ENCODE peak calls at places on chromosomes 7 and 10, in ten cellular contexts. One of them, this sample, is unnamed.
A peak's percentile ranks its signal among the peaks of the same experiment; 100 is the strongest.

GRCh38 chr10:87694011-87694794 is 34.5 kb downstream of the PAPSS2 start:
- DNase-seq in left lung: no peak
- DNase-seq in fibroblast of lung: no peak
- DNase-seq in tibial nerve: no peak
- DNase-seq in left ventricle myocardium inferior: no peak
- DNase-seq in sigmoid colon: no peak
- DNase-seq in caudate nucleus: no peak
- DNase-seq in spleen: no peak
- DNase-seq in GM23248: no peak
- DNase-seq in CD4-positive, alpha-beta T cell: no peak
- DNase-seq in this sample: no peak

GRCh38 chr10:76543655-76544054 is 1094.0 kb downstream of the KCNMA1 start:
- DNase-seq in left lung: no peak
- DNase-seq in fibroblast of lung: peak; percentile 24
- DNase-seq in tibial nerve: no peak
- DNase-seq in left ventricle myocardium inferior: no peak
- DNase-seq in sigmoid colon: peak; percentile 61
- DNase-seq in caudate nucleus: no peak
- DNase-seq in spleen: no peak
- DNase-seq in GM23248: peak; percentile 64
- DNase-seq in CD4-positive, alpha-beta T cell: no peak
- DNase-seq in this sample: no peak

GRCh38 chr7:149741629-149742028 is 31.8 kb downstream of the ZNF467 start:
- DNase-seq in left lung: no peak
- DNase-seq in fibroblast of lung: no peak
- DNase-seq in tibial nerve: no peak
- DNase-seq in left ventricle myocardium inferior: no peak
- DNase-seq in sigmoid colon: no peak
- DNase-seq in caudate nucleus: no peak
- DNase-seq in spleen: peak; percentile 68
- DNase-seq in GM23248: peak; percentile 61
- DNase-seq in CD4-positive, alpha-beta T cell: no peak
- DNase-seq in this sample: no peak

GRCh38 chr7:98879198-98879988 is 1.1 kb downstream of the TRRAP start:
- DNase-seq in left lung: no peak
- DNase-seq in fibroblast of lung: no peak
- DNase-seq in tibial nerve: no peak
- DNase-seq in left ventricle myocardium inferior: no peak
- DNase-seq in sigmoid colon: no peak
- DNase-seq in caudate nucleus: no peak
- DNase-seq in spleen: peak; percentile 85
- DNase-seq in GM23248: peak; percentile 65
- DNase-seq in CD4-positive, alpha-beta T cell: peak; percentile 53
- DNase-seq in this sample: peak; percentile 72

GRCh38 chr10:127740596-127740995 is 3.6 kb downstream of the FOXI2 start:
- DNase-seq in left lung: no peak
- DNase-seq in fibroblast of lung: no peak
- DNase-seq in tibial nerve: no peak
- DNase-seq in left ventricle myocardium inferior: no peak
- DNase-seq in sigmoid colon: no peak
- DNase-seq in caudate nucleus: no peak
- DNase-seq in spleen: no peak
- DNase-seq in GM23248: peak; percentile 3
- DNase-seq in CD4-positive, alpha-beta T cell: no peak
- DNase-seq in this sample: no peak

GRCh38 chr7:34759477-34760125 is 101.6 kb downstream of the NPSR1 start:
- DNase-seq in left lung: no peak
- DNase-seq in fibroblast of lung: peak; percentile 54
- DNase-seq in tibial nerve: no peak
- DNase-seq in left ventricle myocardium inferior: no peak
- DNase-seq in sigmoid colon: no peak
- DNase-seq in caudate nucleus: no peak
- DNase-seq in spleen: no peak
- DNase-seq in GM23248: peak; percentile 58
- DNase-seq in CD4-positive, alpha-beta T cell: no peak
- DNase-seq in this sample: peak; percentile 61

GRCh38 chr10:7937315-7937945 is 117.1 kb upstream of the GATA3 start:
- DNase-seq in left lung: no peak
- DNase-seq in fibroblast of lung: no peak
- DNase-seq in tibial nerve: no peak
- DNase-seq in left ventricle myocardium inferior: no peak
- DNase-seq in sigmoid colon: no peak
- DNase-seq in caudate nucleus: no peak
- DNase-seq in spleen: no peak
- DNase-seq in GM23248: no peak
- DNase-seq in CD4-positive, alpha-beta T cell: no peak
- DNase-seq in this sample: no peak

GRCh38 chr7:116169060-116169459 is 41.3 kb upstream of the TES start:
- DNase-seq in left lung: no peak
- DNase-seq in fibroblast of lung: peak; percentile 53
- DNase-seq in tibial nerve: no peak
- DNase-seq in left ventricle myocardium inferior: no peak
- DNase-seq in sigmoid colon: no peak
- DNase-seq in caudate nucleus: no peak
- DNase-seq in spleen: no peak
- DNase-seq in GM23248: peak; percentile 74
- DNase-seq in CD4-positive, alpha-beta T cell: no peak
- DNase-seq in this sample: peak; percentile 92

GRCh38 chr7:14936530-14936929 is 34.0 kb upstream of the DGKB start:
- DNase-seq in left lung: peak; percentile 30
- DNase-seq in fibroblast of lung: peak; percentile 30
- DNase-seq in tibial nerve: no peak
- DNase-seq in left ventricle myocardium inferior: no peak
- DNase-seq in sigmoid colon: peak; percentile 68
- DNase-seq in caudate nucleus: no peak
- DNase-seq in spleen: no peak
- DNase-seq in GM23248: peak; percentile 71
- DNase-seq in CD4-positive, alpha-beta T cell: no peak
- DNase-seq in this sample: no peak

GRCh38 chr7:99730992-99731391 is 4.0 kb downstream of the CYP3A7 start:
- DNase-seq in left lung: no peak
- DNase-seq in fibroblast of lung: no peak
- DNase-seq in tibial nerve: no peak
- DNase-seq in left ventricle myocardium inferior: no peak
- DNase-seq in sigmoid colon: no peak
- DNase-seq in caudate nucleus: no peak
- DNase-seq in spleen: no peak
- DNase-seq in GM23248: no peak
- DNase-seq in CD4-positive, alpha-beta T cell: no peak
- DNase-seq in this sample: no peak

GRCh38 chr10:73095479-73096021 is 1.1 kb downstream of the P4HA1 start:
- DNase-seq in left lung: no peak
- DNase-seq in fibroblast of lung: peak; percentile 87
- DNase-seq in tibial nerve: peak; percentile 35
- DNase-seq in left ventricle myocardium inferior: peak; percentile 42
- DNase-seq in sigmoid colon: peak; percentile 80
- DNase-seq in caudate nucleus: no peak
- DNase-seq in spleen: no peak
- DNase-seq in GM23248: peak; percentile 87
- DNase-seq in CD4-positive, alpha-beta T cell: no peak
- DNase-seq in this sample: peak; percentile 49
- H3K27ac ChIP-seq in left lung: peak overlapping the region; percentile 98
- H3K27ac ChIP-seq in fibroblast of lung: peak overlapping the region; percentile 67
- H3K27ac ChIP-seq in tibial nerve: peak overlapping the region; percentile 99
- H3K27ac ChIP-seq in left ventricle myocardium inferior: peak overlapping the region; percentile 95
- H3K27ac ChIP-seq in sigmoid colon: peak overlapping the region; percentile 94
- H3K27ac ChIP-seq in caudate nucleus: peak overlapping the region; percentile 99
- H3K27ac ChIP-seq in spleen: peak overlapping the region; percentile 95
- H3K27ac ChIP-seq in GM23248: peak overlapping the region; percentile 97
- H3K27ac ChIP-seq in CD4-positive, alpha-beta T cell: peak overlapping the region; percentile 89
- H3K27ac ChIP-seq in this sample: peak overlapping the region; percentile 84

GRCh38 chr10:43387678-43388032 is 16.2 kb downstream of the FXYD4 start:
- DNase-seq in left lung: no peak
- DNase-seq in fibroblast of lung: no peak
- DNase-seq in tibial nerve: no peak
- DNase-seq in left ventricle myocardium inferior: no peak
- DNase-seq in sigmoid colon: peak; percentile 59
- DNase-seq in caudate nucleus: no peak
- DNase-seq in spleen: peak; percentile 57
- DNase-seq in GM23248: no peak
- DNase-seq in CD4-positive, alpha-beta T cell: no peak
- DNase-seq in this sample: no peak

GRCh38 chr10:43385412-43386004 is 14.1 kb downstream of the FXYD4 start:
- DNase-seq in left lung: no peak
- DNase-seq in fibroblast of lung: no peak
- DNase-seq in tibial nerve: no peak
- DNase-seq in left ventricle myocardium inferior: no peak
- DNase-seq in sigmoid colon: peak; percentile 24
- DNase-seq in caudate nucleus: no peak
- DNase-seq in spleen: peak; percentile 4
- DNase-seq in GM23248: no peak
- DNase-seq in CD4-positive, alpha-beta T cell: no peak
- DNase-seq in this sample: no peak

GRCh38 chr10:43384252-43385221 is 13.1 kb downstream of the FXYD4 start:
- DNase-seq in left lung: no peak
- DNase-seq in fibroblast of lung: no peak
- DNase-seq in tibial nerve: no peak
- DNase-seq in left ventricle myocardium inferior: peak; percentile 11
- DNase-seq in sigmoid colon: peak; percentile 58
- DNase-seq in caudate nucleus: no peak
- DNase-seq in spleen: peak; percentile 64
- DNase-seq in GM23248: no peak
- DNase-seq in CD4-positive, alpha-beta T cell: no peak
- DNase-seq in this sample: no peak

GRCh38 chr10:43386981-43387677 is 15.7 kb downstream of the FXYD4 start:
- DNase-seq in left lung: no peak
- DNase-seq in fibroblast of lung: no peak
- DNase-seq in tibial nerve: no peak
- DNase-seq in left ventricle myocardium inferior: no peak
- DNase-seq in sigmoid colon: peak; percentile 60
- DNase-seq in caudate nucleus: no peak
- DNase-seq in spleen: peak; percentile 70
- DNase-seq in GM23248: no peak
- DNase-seq in CD4-positive, alpha-beta T cell: no peak
- DNase-seq in this sample: no peak

DNA sequence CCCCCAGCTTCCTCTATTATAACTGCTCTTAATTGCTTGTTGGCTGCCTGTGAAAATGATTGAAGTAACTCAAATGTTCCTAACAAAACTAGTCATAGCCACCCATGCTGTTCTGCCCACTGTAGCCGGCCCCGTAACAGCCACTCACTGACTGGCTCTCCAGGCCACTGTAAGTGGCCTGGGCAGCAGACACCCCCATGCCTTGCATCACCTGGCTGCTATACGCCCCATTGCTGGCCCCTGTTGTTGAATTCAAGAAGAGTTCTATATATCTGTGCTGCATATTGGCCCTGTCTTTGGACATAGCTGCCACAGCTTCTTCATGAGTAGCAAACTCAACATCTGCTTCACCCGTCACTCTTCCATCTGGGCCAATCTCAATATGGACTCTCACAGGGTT is 15.1 kb downstream of the FXYD4 start:
- DNase-seq in left lung: no peak
- DNase-seq in fibroblast of lung: no peak
- DNase-seq in tibial nerve: no peak
- DNase-seq in left ventricle myocardium inferior: no peak
- DNase-seq in sigmoid colon: no peak
- DNase-seq in caudate nucleus: no peak
- DNase-seq in spleen: peak; percentile 52
- DNase-seq in GM23248: no peak
- DNase-seq in CD4-positive, alpha-beta T cell: no peak
- DNase-seq in this sample: no peak
- H3K27ac ChIP-seq in left lung: no peak overlapping the region
- H3K27ac ChIP-seq in fibroblast of lung: no peak overlapping the region
- H3K27ac ChIP-seq in tibial nerve: no peak overlapping the region
- H3K27ac ChIP-seq in left ventricle myocardium inferior: no peak overlapping the region
- H3K27ac ChIP-seq in sigmoid colon: no peak overlapping the region
- H3K27ac ChIP-seq in caudate nucleus: no peak overlapping the region
- H3K27ac ChIP-seq in spleen: no peak overlapping the region
- H3K27ac ChIP-seq in GM23248: no peak overlapping the region
- H3K27ac ChIP-seq in CD4-positive, alpha-beta T cell: no peak overlapping the region
- H3K27ac ChIP-seq in this sample: no peak overlapping the region

DNA sequence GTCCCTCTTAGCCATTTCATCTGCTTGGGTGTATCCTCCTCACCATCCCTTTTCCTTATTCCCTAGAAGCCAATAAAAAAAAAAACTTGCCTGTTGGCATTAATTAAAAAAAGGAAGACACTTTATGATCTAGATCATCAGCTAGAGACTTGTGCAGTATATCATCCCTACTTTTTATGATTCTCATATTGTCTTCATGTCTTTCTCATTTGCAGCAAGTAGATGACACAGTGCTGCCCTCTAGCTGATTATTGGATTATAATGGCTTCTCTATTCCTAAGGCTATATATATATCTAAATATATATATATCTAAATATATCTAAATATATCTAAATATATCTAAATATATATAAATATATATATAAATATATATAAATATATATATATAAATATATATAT is 272.4 kb upstream of the LRGUK start:
- DNase-seq in left lung: no peak
- DNase-seq in fibroblast of lung: peak; percentile 75
- DNase-seq in tibial nerve: no peak
- DNase-seq in left ventricle myocardium inferior: no peak
- DNase-seq in sigmoid colon: no peak
- DNase-seq in caudate nucleus: no peak
- DNase-seq in spleen: no peak
- DNase-seq in GM23248: peak; percentile 68
- DNase-seq in CD4-positive, alpha-beta T cell: no peak
- DNase-seq in this sample: peak; percentile 37
- H3K27ac ChIP-seq in left lung: no peak overlapping the region
- H3K27ac ChIP-seq in fibroblast of lung: no peak overlapping the region
- H3K27ac ChIP-seq in tibial nerve: no peak overlapping the region
- H3K27ac ChIP-seq in left ventricle myocardium inferior: no peak overlapping the region
- H3K27ac ChIP-seq in sigmoid colon: no peak overlapping the region
- H3K27ac ChIP-seq in caudate nucleus: no peak overlapping the region
- H3K27ac ChIP-seq in spleen: no peak overlapping the region
- H3K27ac ChIP-seq in GM23248: no peak overlapping the region
- H3K27ac ChIP-seq in CD4-positive, alpha-beta T cell: no peak overlapping the region
- H3K27ac ChIP-seq in this sample: no peak overlapping the region

GRCh38 chr7:104933022-104933421 is 81.0 kb upstream of the KMT2E start:
- DNase-seq in left lung: no peak
- DNase-seq in fibroblast of lung: no peak
- DNase-seq in tibial nerve: no peak
- DNase-seq in left ventricle myocardium inferior: no peak
- DNase-seq in sigmoid colon: no peak
- DNase-seq in caudate nucleus: no peak
- DNase-seq in spleen: no peak
- DNase-seq in GM23248: no peak
- DNase-seq in CD4-positive, alpha-beta T cell: no peak
- DNase-seq in this sample: no peak

GRCh38 chr7:104931181-104931781 is 82.7 kb upstream of the KMT2E start:
- DNase-seq in left lung: no peak
- DNase-seq in fibroblast of lung: no peak
- DNase-seq in tibial nerve: no peak
- DNase-seq in left ventricle myocardium inferior: no peak
- DNase-seq in sigmoid colon: no peak
- DNase-seq in caudate nucleus: no peak
- DNase-seq in spleen: no peak
- DNase-seq in GM23248: no peak
- DNase-seq in CD4-positive, alpha-beta T cell: no peak
- DNase-seq in this sample: no peak

GRCh38 chr7:104936546-104936945 is 77.5 kb upstream of the KMT2E start:
- DNase-seq in left lung: no peak
- DNase-seq in fibroblast of lung: no peak
- DNase-seq in tibial nerve: no peak
- DNase-seq in left ventricle myocardium inferior: no peak
- DNase-seq in sigmoid colon: no peak
- DNase-seq in caudate nucleus: no peak
- DNase-seq in spleen: no peak
- DNase-seq in GM23248: no peak
- DNase-seq in CD4-positive, alpha-beta T cell: no peak
- DNase-seq in this sample: no peak

GRCh38 chr7:104933433-104934074 is 80.5 kb upstream of the KMT2E start:
- DNase-seq in left lung: no peak
- DNase-seq in fibroblast of lung: no peak
- DNase-seq in tibial nerve: no peak
- DNase-seq in left ventricle myocardium inferior: no peak
- DNase-seq in sigmoid colon: no peak
- DNase-seq in caudate nucleus: no peak
- DNase-seq in spleen: no peak
- DNase-seq in GM23248: no peak
- DNase-seq in CD4-positive, alpha-beta T cell: no peak
- DNase-seq in this sample: no peak

GRCh38 chr7:104934665-104935064 is 79.3 kb upstream of the KMT2E start:
- DNase-seq in left lung: no peak
- DNase-seq in fibroblast of lung: no peak
- DNase-seq in tibial nerve: no peak
- DNase-seq in left ventricle myocardium inferior: no peak
- DNase-seq in sigmoid colon: no peak
- DNase-seq in caudate nucleus: no peak
- DNase-seq in spleen: no peak
- DNase-seq in GM23248: no peak
- DNase-seq in CD4-positive, alpha-beta T cell: no peak
- DNase-seq in this sample: no peak
- H3K27ac ChIP-seq in left lung: no peak overlapping the region
- H3K27ac ChIP-seq in fibroblast of lung: no peak overlapping the region
- H3K27ac ChIP-seq in tibial nerve: no peak overlapping the region
- H3K27ac ChIP-seq in left ventricle myocardium inferior: no peak overlapping the region
- H3K27ac ChIP-seq in sigmoid colon: no peak overlapping the region
- H3K27ac ChIP-seq in caudate nucleus: no peak overlapping the region
- H3K27ac ChIP-seq in spleen: no peak overlapping the region
- H3K27ac ChIP-seq in GM23248: no peak overlapping the region
- H3K27ac ChIP-seq in CD4-positive, alpha-beta T cell: no peak overlapping the region
- H3K27ac ChIP-seq in this sample: no peak overlapping the region

This sample was measured in HepG2.